ENCODE peak calls at places on chromosomes 2 and 18, in eight cellular contexts. V is kidney epithelial cell, J is psoas muscle, X is AG10803, K is hepatocyte, Z is AG09309, I is A549, S is skeletal muscle cell. T is an unnamed sample.

GRCh38 chr2:113219889-113220641 is 46.3 kb downstream of the PSD4 start:
- DNase-seq in V (no peak), J (peak), X (peak), K (peak), Z (no peak), I (peak), S (no peak), T (no peak)

GRCh38 chr2:188475945-188476344 is 184.3 kb downstream of the GULP1 start:
- DNase-seq in V (peak), J (no peak), X (peak), K (no peak), Z (no peak), I (no peak), S (peak), T (peak)

GRCh38 chr2:162416446-162416845 is 72.5 kb downstream of the GCA start:
- DNase-seq in V (no peak), J (no peak), X (no peak), K (no peak), Z (no peak), I (no peak), S (no peak), T (no peak)

GRCh38 chr2:140502951-140503630 is 1627.7 kb downstream of the LRP1B start:
- DNase-seq in V (no peak), J (no peak), X (peak), K (no peak), Z (peak), I (no peak), S (peak), T (peak)

GRCh38 chr2:57516740-57517340 is 529.8 kb upstream of the VRK2 start:
- DNase-seq in V (no peak), J (no peak), X (peak), K (peak), Z (no peak), I (peak), S (peak), T (peak)

GRCh38 chr2:97005353-97005752 is 19.0 kb upstream of the FAM178B start:
- DNase-seq in V (no peak), J (no peak), X (no peak), K (no peak), Z (no peak), I (peak), S (no peak), T (no peak)

GRCh38 chr2:208249241-208249640 is 5.6 kb downstream of the IDH1 start:
- DNase-seq in V (no peak), J (no peak), X (peak), K (no peak), Z (no peak), I (no peak), S (no peak), T (peak)

GRCh38 chr18:58520964-58521363 is 107.9 kb downstream of the ALPK2 start:
- DNase-seq in V (no peak), J (no peak), X (no peak), K (no peak), Z (no peak), I (no peak), S (no peak), T (no peak)

GRCh38 chr18:65567372-65567771 is 183.4 kb upstream of the CDH7 start:
- DNase-seq in V (no peak), J (no peak), X (no peak), K (peak), Z (no peak), I (no peak), S (no peak), T (no peak)

GRCh38 chr2:48420512-48421197 is 109.3 kb upstream of the STON1 start:
- DNase-seq in V (peak), J (peak), X (peak), K (peak), Z (peak), I (peak), S (peak), T (peak)

GRCh38 chr2:219706823-219707281 is 79.4 kb downstream of the SLC4A3 start:
- DNase-seq in V (no peak), J (no peak), X (no peak), K (no peak), Z (no peak), I (no peak), S (no peak), T (no peak)

GRCh38 chr18:34028341-34028740 is 196.4 kb downstream of the NOL4 start:
- DNase-seq in V (no peak), J (no peak), X (no peak), K (no peak), Z (no peak), I (no peak), S (no peak), T (no peak)

GRCh38 chr2:111698743-111699554 is 185.0 kb downstream of the ANAPC1 start:
- DNase-seq in V (peak), J (peak), X (peak), K (peak), Z (peak), I (peak), S (peak), T (peak)

GRCh38 chr2:45028276-45028675 is 19.0 kb upstream of the SIX2 start:
- DNase-seq in V (no peak), J (no peak), X (no peak), K (no peak), Z (no peak), I (no peak), S (no peak), T (no peak)

GRCh38 chr2:196101325-196101981 is 32.8 kb upstream of the DNAH7 start:
- DNase-seq in V (no peak), J (no peak), X (peak), K (no peak), Z (no peak), I (no peak), S (no peak), T (no peak)

GRCh38 chr2:120320318-120320851 is 25.6 kb upstream of the INHBB start:
- DNase-seq in V (no peak), J (no peak), X (peak), K (no peak), Z (no peak), I (no peak), S (peak), T (no peak)

GRCh38 chr2:239001794-239002193 is 153.9 kb downstream of the TWIST2 start:
- DNase-seq in V (no peak), J (no peak), X (no peak), K (no peak), Z (no peak), I (no peak), S (no peak), T (no peak)

GRCh38 chr2:180291552-180292421 is 284.7 kb upstream of the CWC22 start:
- DNase-seq in V (no peak), J (no peak), X (no peak), K (no peak), Z (no peak), I (peak), S (peak), T (peak)

GRCh38 chr2:23901966-23902942 is 24.7 kb downstream of the ATAD2B start:
- DNase-seq in V (no peak), J (no peak), X (peak), K (no peak), Z (peak), I (no peak), S (peak), T (peak)

GRCh38 chr2:225367482-225367881 is 32.0 kb upstream of the NYAP2 start:
- DNase-seq in V (no peak), J (no peak), X (no peak), K (no peak), Z (no peak), I (no peak), S (no peak), T (no peak)

GRCh38 chr2:11750917-11751316 is 4.5 kb downstream of the LPIN1 start:
- DNase-seq in V (no peak), J (no peak), X (no peak), K (no peak), Z (no peak), I (no peak), S (no peak), T (no peak)

GRCh38 chr2:29628078-29628765 is 293.2 kb downstream of the ALK start:
- DNase-seq in V (no peak), J (no peak), X (no peak), K (no peak), Z (no peak), I (no peak), S (peak), T (peak)

GRCh38 chr2:37459095-37459981 is 114.9 kb downstream of the QPCT start:
- DNase-seq in V (no peak), J (no peak), X (peak), K (no peak), Z (no peak), I (no peak), S (no peak), T (peak)

GRCh38 chr2:233334915-233335314 is 19.4 kb upstream of the DGKD start:
- DNase-seq in V (no peak), J (no peak), X (no peak), K (no peak), Z (no peak), I (no peak), S (no peak), T (no peak)

GRCh38 chr2:46845542-46846453 is 69.8 kb downstream of the MCFD2 start:
- DNase-seq in V (no peak), J (no peak), X (peak), K (no peak), Z (no peak), I (no peak), S (no peak), T (no peak)

GRCh38 chr2:174149530-174149929 is 98.8 kb downstream of the OLA1 start:
- DNase-seq in V (no peak), J (no peak), X (no peak), K (no peak), Z (no peak), I (no peak), S (no peak), T (no peak)

GRCh38 chr18:26322892-26323653 is 96.8 kb downstream of the TAF4B start:
- DNase-seq in V (no peak), J (no peak), X (peak), K (no peak), Z (no peak), I (no peak), S (peak), T (peak)

GRCh38 chr2:124039032-124039431 is 13.9 kb downstream of the CNTNAP5 start:
- DNase-seq in V (no peak), J (no peak), X (no peak), K (no peak), Z (no peak), I (no peak), S (no peak), T (no peak)

GRCh38 chr2:152483276-152483996 is 148.5 kb downstream of the FMNL2 start:
- DNase-seq in V (no peak), J (no peak), X (peak), K (no peak), Z (no peak), I (no peak), S (no peak), T (no peak)

GRCh38 chr2:156458229-156458584 is 22.0 kb downstream of the GPD2 start:
- DNase-seq in V (no peak), J (no peak), X (no peak), K (no peak), Z (no peak), I (no peak), S (no peak), T (no peak)

GRCh38 chr2:156466739-156467405 is 30.7 kb downstream of the GPD2 start:
- DNase-seq in V (no peak), J (no peak), X (peak), K (no peak), Z (peak), I (no peak), S (peak), T (peak)

GRCh38 chr2:156459720-156460119 is 23.5 kb downstream of the GPD2 start:
- DNase-seq in V (no peak), J (no peak), X (no peak), K (no peak), Z (no peak), I (no peak), S (no peak), T (no peak)

GRCh38 chr2:156465573-156465972 is 29.4 kb downstream of the GPD2 start:
- DNase-seq in V (no peak), J (no peak), X (no peak), K (no peak), Z (no peak), I (no peak), S (no peak), T (no peak)

DNA sequence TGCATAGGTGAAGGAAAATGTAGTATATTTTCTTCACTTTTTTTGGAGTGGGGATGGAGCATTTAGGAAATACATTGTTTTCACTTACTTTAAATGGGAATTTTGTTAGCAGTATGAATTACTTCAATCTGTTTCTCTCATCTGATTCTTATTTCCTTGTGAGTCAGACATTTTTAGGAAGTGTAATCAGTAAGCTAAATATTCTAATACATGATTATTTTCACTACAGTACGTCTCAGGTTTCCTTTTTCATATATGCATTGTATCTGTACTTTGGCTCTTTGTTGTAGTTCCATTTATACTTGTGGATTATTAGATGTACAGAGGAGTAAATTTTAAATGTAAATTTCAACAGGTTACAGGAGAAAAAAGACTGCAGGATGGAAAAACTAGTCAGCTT is 27.9 kb downstream of the GPD2 start:
- DNase-seq in V (no peak), J (no peak), X (no peak), K (no peak), Z (no peak), I (no peak), S (no peak), T (peak)
- H3K4me3 ChIP-seq in V (no peak), J (no peak), X (no peak), K (no peak), Z (no peak), I (no peak), S (no peak), T (peak)

DNA sequence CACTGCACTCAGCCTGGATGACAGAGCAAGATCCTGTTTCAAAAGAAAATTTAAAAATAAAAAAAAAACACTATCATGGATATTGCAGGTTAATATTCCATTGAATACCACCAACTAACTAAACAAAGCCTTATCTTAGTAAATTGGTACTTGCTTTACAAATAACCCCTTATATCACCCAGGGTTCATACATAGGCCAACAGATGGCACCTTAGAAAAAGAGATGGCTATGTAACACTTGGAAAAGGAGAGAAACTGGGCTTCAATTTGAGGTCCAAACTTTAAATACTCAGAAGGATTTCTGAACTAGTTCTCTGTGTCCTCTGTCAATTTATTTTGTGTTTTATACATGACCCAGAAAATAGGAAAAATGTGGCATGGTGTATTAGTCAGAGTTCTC is 249.6 kb upstream of the LRP1B start:
- DNase-seq in V (no peak), J (no peak), X (no peak), K (no peak), Z (no peak), I (no peak), S (no peak), T (no peak)
- H3K4me3 ChIP-seq in V (no peak), J (no peak), X (no peak), K (no peak), Z (no peak), I (no peak), S (no peak), T (no peak)

DNA sequence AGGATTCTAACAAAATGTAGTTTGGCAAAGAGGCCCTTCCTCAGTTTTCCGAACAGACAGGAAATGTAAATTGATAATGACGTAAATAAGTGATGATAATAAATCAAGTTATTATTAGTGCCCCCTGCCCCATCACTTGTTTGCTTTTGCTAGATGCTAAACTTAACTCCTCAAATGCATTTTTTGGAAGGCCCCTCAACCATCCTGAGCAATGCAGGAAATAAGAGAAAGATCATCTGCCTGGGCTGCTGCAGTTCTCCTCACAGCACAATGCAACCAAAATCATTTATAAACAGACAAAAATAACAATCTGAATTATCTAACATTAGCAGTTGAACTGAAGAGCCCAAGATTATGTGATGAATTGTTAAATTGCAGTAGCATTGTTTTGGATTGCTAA is 62.6 kb upstream of the PSMD14 start:
- DNase-seq in V (no peak), J (no peak), X (no peak), K (no peak), Z (no peak), I (no peak), S (no peak), T (no peak)
- H3K4me3 ChIP-seq in V (no peak), J (no peak), X (no peak), K (no peak), Z (no peak), I (peak), S (no peak), T (no peak)

GRCh38 chr2:206700141-206700540 is 18.1 kb downstream of the DYTN start:
- DNase-seq in V (no peak), J (no peak), X (no peak), K (no peak), Z (no peak), I (no peak), S (no peak), T (no peak)
- H3K4me3 ChIP-seq in V (no peak), J (no peak), X (no peak), K (no peak), Z (no peak), I (no peak), S (no peak), T (no peak)

GRCh38 chr18:57352761-57353136 is 392 bp downstream of the ST8SIA3 start:
- DNase-seq in V (no peak), J (no peak), X (no peak), K (no peak), Z (no peak), I (no peak), S (no peak), T (no peak)
- H3K4me3 ChIP-seq in V (no peak), J (no peak), X (no peak), K (no peak), Z (no peak), I (no peak), S (no peak), T (no peak)

T was measured in adipocyte.